ENCODE peak calls at places on chromosomes 5 and 9, in six cellular contexts. J is colonic mucosa; G is HL-60; K is CD4-positive, alpha-beta T cell; S is GM23248; O is heart left ventricle. R is an unnamed sample.

GRCh38 chr9:64773491-64773931 is 511.5 kb downstream of the FOXD4L5 start:
- DNase-seq in J (peak; percentile 18), G (no peak), K (peak; percentile 2), S (peak; percentile 17), O (no peak), R (no peak)

GRCh38 chr5:94544031-94544650 is 74.3 kb downstream of the KIAA0825 start:
- DNase-seq in J (no peak), G (peak; percentile 43), K (no peak), S (peak; percentile 46), O (no peak), R (no peak)

GRCh38 chr5:169499990-169500389 is 83.6 kb upstream of the SPDL1 start:
- DNase-seq in J (no peak), G (no peak), K (no peak), S (no peak), O (no peak), R (no peak)

GRCh38 chr5:170467000-170467707 is 36.7 kb upstream of the KCNIP1 start:
- DNase-seq in J (no peak), G (no peak), K (no peak), S (peak; percentile 98), O (peak; percentile 38), R (no peak)

GRCh38 chr9:112366591-112366990 is 13.3 kb upstream of the HSDL2 start:
- DNase-seq in J (no peak), G (no peak), K (no peak), S (no peak), O (no peak), R (no peak)

GRCh38 chr5:85049020-85049419 is 664.3 kb upstream of the EDIL3 start:
- DNase-seq in J (no peak), G (no peak), K (no peak), S (no peak), O (no peak), R (no peak)

GRCh38 chr5:173646684-173647083 is 30.2 kb upstream of the BOD1 start:
- DNase-seq in J (no peak), G (no peak), K (no peak), S (no peak), O (no peak), R (no peak)

GRCh38 chr9:136899196-136899595 is 12.9 kb downstream of the TRAF2 start:
- DNase-seq in J (peak; percentile 68), G (no peak), K (no peak), S (no peak), O (no peak), R (no peak)

GRCh38 chr9:5843450-5844249 is 10.7 kb upstream of the ERMP1 start:
- DNase-seq in J (no peak), G (no peak), K (no peak), S (no peak), O (no peak), R (no peak)

GRCh38 chr9:126558051-126558665 is 55.6 kb upstream of the LMX1B start:
- DNase-seq in J (peak; percentile 65), G (peak; percentile 29), K (peak; percentile 56), S (peak; percentile 47), O (peak; percentile 46), R (no peak)

GRCh38 chr5:6581559-6582426 is 51.1 kb downstream of the NSUN2 start:
- DNase-seq in J (no peak), G (no peak), K (no peak), S (no peak), O (no peak), R (no peak)

GRCh38 chr9:134391319-134392231 is 65.3 kb downstream of the RXRA start:
- DNase-seq in J (no peak), G (no peak), K (peak; percentile 70), S (no peak), O (no peak), R (no peak)

GRCh38 chr5:107966216-107966615 is 295.5 kb upstream of the EFNA5 start:
- DNase-seq in J (no peak), G (no peak), K (no peak), S (no peak), O (no peak), R (no peak)

GRCh38 chr5:154940772-154941620 is at the start of gene MRPL22:
- DNase-seq in J (peak; percentile 95), G (peak; percentile 88), K (peak; percentile 90), S (peak; percentile 96), O (peak; percentile 95), R (peak; percentile 87)

GRCh38 chr9:35520404-35520790 is 30.5 kb downstream of the RUSC2 start:
- DNase-seq in J (no peak), G (no peak), K (no peak), S (peak; percentile 16), O (no peak), R (no peak)

GRCh38 chr9:123237220-123237619 is 31.2 kb downstream of the STRBP start:
- DNase-seq in J (no peak), G (no peak), K (no peak), S (no peak), O (no peak), R (no peak)

GRCh38 chr5:172801184-172801671 is 30.2 kb upstream of the DUSP1 start:
- DNase-seq in J (no peak), G (no peak), K (no peak), S (peak; percentile 95), O (no peak), R (no peak)

GRCh38 chr5:176609724-176610429 is at the start of gene GPRIN1:
- DNase-seq in J (peak; percentile 63), G (peak; percentile 21), K (peak; percentile 58), S (peak; percentile 80), O (peak; percentile 57), R (no peak)

GRCh38 chr5:134140530-134141201 is 26.2 kb downstream of the TCF7 start:
- DNase-seq in J (peak; percentile 79), G (peak; percentile 16), K (peak; percentile 56), S (peak; percentile 83), O (peak; percentile 66), R (peak; percentile 29)

GRCh38 chr9:78462616-78463015 is 165.7 kb downstream of the PSAT1 start:
- DNase-seq in J (no peak), G (no peak), K (no peak), S (peak; percentile 36), O (no peak), R (no peak)

GRCh38 chr5:81389015-81389414 is 4.9 kb downstream of the ACOT12 start:
- DNase-seq in J (no peak), G (no peak), K (no peak), S (no peak), O (no peak), R (no peak)

GRCh38 chr9:2321523-2322148 is 300.0 kb upstream of the VLDLR start:
- DNase-seq in J (no peak), G (peak; percentile 79), K (no peak), S (peak; percentile 20), O (no peak), R (no peak)

GRCh38 chr5:12242960-12243888 is 339.0 kb upstream of the CTNND2 start:
- DNase-seq in J (no peak), G (no peak), K (no peak), S (peak; percentile 1), O (no peak), R (no peak)

GRCh38 chr5:168408561-168409321 is 77.5 kb upstream of the RARS1 start:
- DNase-seq in J (no peak), G (no peak), K (no peak), S (no peak), O (no peak), R (no peak)

GRCh38 chr9:99000480-99001395 is 57.0 kb downstream of the COL15A1 start:
- DNase-seq in J (peak; percentile 50), G (peak; percentile 76), K (peak; percentile 59), S (peak; percentile 82), O (no peak), R (no peak)

GRCh38 chr5:147727200-147727599 is 55.3 kb downstream of the JAKMIP2 start:
- DNase-seq in J (no peak), G (no peak), K (no peak), S (no peak), O (no peak), R (no peak)

GRCh38 chr9:107569171-107569570 is 79.6 kb upstream of the KLF4 start:
- DNase-seq in J (no peak), G (no peak), K (no peak), S (no peak), O (no peak), R (no peak)

GRCh38 chr5:149521739-149522373 is 29.4 kb downstream of the CSNK1A1 start:
- DNase-seq in J (no peak), G (no peak), K (no peak), S (no peak), O (no peak), R (no peak)
- H3K27ac ChIP-seq in J (no peak overlapping the region), G (no peak overlapping the region), K (no peak overlapping the region), S (no peak overlapping the region), O (no peak overlapping the region), R (no peak overlapping the region)

GRCh38 chr5:78542321-78542840 is 106.2 kb downstream of the LHFPL2 start:
- DNase-seq in J (no peak), G (no peak), K (no peak), S (no peak), O (no peak), R (no peak)

GRCh38 chr5:78541058-78541624 is 107.4 kb downstream of the LHFPL2 start:
- DNase-seq in J (no peak), G (no peak), K (no peak), S (no peak), O (no peak), R (no peak)

GRCh38 chr5:78537821-78538220 is 110.8 kb downstream of the LHFPL2 start:
- DNase-seq in J (no peak), G (no peak), K (no peak), S (peak; percentile 64), O (no peak), R (no peak)

GRCh38 chr5:78538240-78538850 is 110.2 kb downstream of the LHFPL2 start:
- DNase-seq in J (no peak), G (no peak), K (no peak), S (no peak), O (no peak), R (no peak)

GRCh38 chr5:78540335-78541057 is 108.1 kb downstream of the LHFPL2 start:
- DNase-seq in J (no peak), G (peak; percentile 33), K (no peak), S (no peak), O (peak; percentile 47), R (no peak)
- H3K27ac ChIP-seq in J (peak overlapping the region; percentile 32), G (no peak overlapping the region), K (no peak overlapping the region), S (no peak overlapping the region), O (peak overlapping the region; percentile 60), R (peak overlapping the region; percentile 65)

GRCh38 chr5:160211352-160211751 is 18.0 kb upstream of the FABP6 start:
- DNase-seq in J (no peak), G (no peak), K (no peak), S (no peak), O (no peak), R (no peak)
- H3K27ac ChIP-seq in J (no peak overlapping the region), G (no peak overlapping the region), K (no peak overlapping the region), S (no peak overlapping the region), O (no peak overlapping the region), R (no peak overlapping the region)

DNA sequence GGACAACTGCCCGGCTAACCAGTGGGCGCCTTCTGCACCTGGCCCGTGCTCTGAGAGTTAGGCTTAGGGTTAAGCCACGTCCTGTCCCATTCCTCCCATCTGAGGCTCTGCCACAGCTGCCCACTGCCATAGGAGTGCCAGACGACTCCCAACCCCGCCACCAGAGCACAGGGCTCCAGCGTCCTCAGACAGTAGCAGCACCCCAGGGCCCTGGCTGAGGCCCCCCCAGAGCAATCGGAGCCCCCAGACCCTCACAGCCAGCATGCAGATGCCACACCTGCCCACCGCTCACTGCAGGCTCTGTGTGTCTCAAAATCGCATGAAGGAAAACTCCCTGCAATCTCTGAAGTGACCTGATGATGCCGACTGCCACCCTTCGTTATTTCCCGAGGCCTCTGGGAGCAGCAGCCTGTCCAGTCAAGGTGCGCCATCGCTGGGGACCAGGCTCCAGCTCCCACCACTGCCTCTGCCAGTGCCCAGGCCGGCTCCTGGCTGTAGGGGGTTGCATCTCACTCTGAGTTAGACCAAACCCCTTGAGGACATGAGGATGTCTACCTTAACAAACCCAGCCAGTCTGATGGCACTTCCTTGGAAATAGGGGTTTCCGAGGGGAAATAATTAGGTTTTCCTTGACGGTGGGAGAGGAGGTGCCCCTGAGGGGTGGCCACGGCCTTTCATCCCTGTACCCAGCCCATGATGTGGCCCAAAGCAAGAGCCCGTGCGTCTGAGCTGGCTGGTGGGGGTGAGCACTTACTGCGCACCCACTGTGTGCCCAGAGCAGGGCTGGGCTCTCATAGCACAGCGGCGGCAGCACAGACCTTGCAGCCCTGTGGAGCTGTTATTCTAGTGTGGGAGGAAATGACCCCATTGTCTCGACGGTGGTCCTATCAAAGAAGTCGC is 58.0 kb upstream of the RNF130 start:
- DNase-seq in J (no peak), G (no peak), K (no peak), S (no peak), O (no peak), R (no peak)
- H3K27ac ChIP-seq in J (no peak overlapping the region), G (no peak overlapping the region), K (no peak overlapping the region), S (no peak overlapping the region), O (no peak overlapping the region), R (peak overlapping the region; percentile 64)

R was measured in caudate nucleus.